ENCODE peak calls at places on chromosome 11, in eight cellular contexts. U, E, L, N, P, V, Y and T are unnamed samples.

GRCh38 chr11:35491231-35491871 is 34.1 kb downstream of the PAMR1 start:
- DNase-seq in U (peak; percentile 93), E (no peak), L (no peak), N (no peak), P (no peak), V (no peak), Y (peak; percentile 74), T (no peak)

GRCh38 chr11:34492806-34493414 is 20.7 kb downstream of the ELF5 start:
- DNase-seq in U (peak; percentile 63), E (no peak), L (peak; percentile 46), N (peak; percentile 63), P (peak; percentile 19), V (peak; percentile 19), Y (peak; percentile 57), T (peak; percentile 9)

GRCh38 chr11:102799656-102800339 is 1.8 kb upstream of the MMP1 start:
- DNase-seq in U (peak; percentile 70), E (no peak), L (no peak), N (no peak), P (no peak), V (no peak), Y (no peak), T (no peak)

GRCh38 chr11:119694334-119694733 is 34.7 kb downstream of the NECTIN1 start:
- DNase-seq in U (no peak), E (no peak), L (no peak), N (peak; percentile 50), P (no peak), V (no peak), Y (no peak), T (no peak)

GRCh38 chr11:114953039-114953438 is 274.7 kb downstream of the NXPE2 start:
- DNase-seq in U (no peak), E (no peak), L (no peak), N (no peak), P (no peak), V (no peak), Y (no peak), T (no peak)

GRCh38 chr11:60897496-60897895 is 8.9 kb downstream of the PRPF19 start:
- DNase-seq in U (no peak), E (no peak), L (no peak), N (no peak), P (no peak), V (no peak), Y (no peak), T (no peak)

GRCh38 chr11:20729597-20730095 is 60.3 kb downstream of the NELL1 start:
- DNase-seq in U (no peak), E (no peak), L (no peak), N (no peak), P (no peak), V (no peak), Y (no peak), T (no peak)

GRCh38 chr11:134450186-134450585 is 38.1 kb upstream of the B3GAT1 start:
- DNase-seq in U (no peak), E (no peak), L (no peak), N (no peak), P (no peak), V (no peak), Y (no peak), T (no peak)

GRCh38 chr11:111932605-111932938 is 4.6 kb upstream of the DIXDC1 start:
- DNase-seq in U (no peak), E (no peak), L (no peak), N (no peak), P (no peak), V (no peak), Y (no peak), T (no peak)

GRCh38 chr11:95910638-95911368 is 13.1 kb downstream of the MTMR2 start:
- DNase-seq in U (no peak), E (no peak), L (no peak), N (no peak), P (no peak), V (no peak), Y (no peak), T (no peak)

GRCh38 chr11:111334495-111335123 is 36.3 kb downstream of the POU2AF3 start:
- DNase-seq in U (no peak), E (no peak), L (no peak), N (no peak), P (no peak), V (no peak), Y (no peak), T (no peak)

GRCh38 chr11:105740164-105740903 is 130.5 kb downstream of the GRIA4 start:
- DNase-seq in U (no peak), E (no peak), L (no peak), N (no peak), P (no peak), V (no peak), Y (no peak), T (no peak)

GRCh38 chr11:272195-272930 is 5.8 kb upstream of the NLRP6 start:
- DNase-seq in U (no peak), E (no peak), L (no peak), N (no peak), P (no peak), V (no peak), Y (no peak), T (no peak)

GRCh38 chr11:119368121-119369034 is 13.1 kb downstream of the USP2 start:
- DNase-seq in U (no peak), E (no peak), L (peak; percentile 71), N (no peak), P (no peak), V (no peak), Y (no peak), T (no peak)

GRCh38 chr11:8581300-8581699 is 12.7 kb downstream of the STK33 start:
- DNase-seq in U (no peak), E (no peak), L (no peak), N (no peak), P (no peak), V (no peak), Y (no peak), T (no peak)

GRCh38 chr11:132874638-132875037 is 657.7 kb downstream of the OPCML start:
- DNase-seq in U (peak; percentile 75), E (no peak), L (no peak), N (no peak), P (no peak), V (no peak), Y (peak; percentile 33), T (no peak)